ENCODE peak calls at places on chromosomes 1 and 21, in four cellular contexts. One of them, this sample, is unnamed.

GRCh38 chr1:103307751-103308150 is 199.4 kb upstream of the COL11A1 start:
- DNase-seq in endothelial cell: no peak
- DNase-seq in OCI-LY7: no peak
- DNase-seq in colonic mucosa: no peak
- DNase-seq in this sample: no peak

GRCh38 chr1:42806171-42806570 is 10.8 kb upstream of the ERMAP start:
- DNase-seq in colonic mucosa: no peak
- DNase-seq in endothelial cell: no peak
- DNase-seq in OCI-LY7: no peak
- DNase-seq in this sample: no peak

GRCh38 chr1:10207810-10208209 is 2.6 kb upstream of the KIF1B start:
- DNase-seq in OCI-LY7: no peak
- DNase-seq in colonic mucosa: no peak
- DNase-seq in endothelial cell: no peak
- DNase-seq in this sample: no peak

GRCh38 chr1:11157867-11158266 is 31.3 kb upstream of the ANGPTL7 start:
- DNase-seq in colonic mucosa: no peak
- DNase-seq in OCI-LY7: no peak
- DNase-seq in endothelial cell: no peak
- DNase-seq in this sample: no peak

GRCh38 chr1:82586473-82586872 is 785.7 kb downstream of the ADGRL2 start:
- DNase-seq in colonic mucosa: no peak
- DNase-seq in endothelial cell: no peak
- DNase-seq in OCI-LY7: no peak
- DNase-seq in this sample: peak

GRCh38 chr21:34154878-34155277 is 81.5 kb downstream of the MRPS6 start:
- DNase-seq in colonic mucosa: no peak
- DNase-seq in OCI-LY7: no peak
- DNase-seq in endothelial cell: no peak
- DNase-seq in this sample: no peak

GRCh38 chr1:15411593-15412487 is 2.2 kb downstream of the EFHD2 start:
- DNase-seq in OCI-LY7: peak
- DNase-seq in colonic mucosa: peak
- DNase-seq in endothelial cell: no peak
- DNase-seq in this sample: no peak

GRCh38 chr1:7229696-7230095 is 444.4 kb downstream of the CAMTA1 start:
- DNase-seq in colonic mucosa: peak
- DNase-seq in endothelial cell: no peak
- DNase-seq in OCI-LY7: no peak
- DNase-seq in this sample: no peak

GRCh38 chr1:208298593-208299233 is 54.5 kb upstream of the PLXNA2 start:
- DNase-seq in colonic mucosa: peak
- DNase-seq in endothelial cell: no peak
- DNase-seq in OCI-LY7: no peak
- DNase-seq in this sample: peak

GRCh38 chr1:212752934-212753497 is 38.6 kb downstream of the NSL1 start:
- DNase-seq in endothelial cell: no peak
- DNase-seq in colonic mucosa: no peak
- DNase-seq in OCI-LY7: no peak
- DNase-seq in this sample: no peak

GRCh38 chr1:147264158-147264768 is 21.8 kb downstream of the CHD1L start:
- DNase-seq in OCI-LY7: no peak
- DNase-seq in colonic mucosa: no peak
- DNase-seq in endothelial cell: no peak
- DNase-seq in this sample: no peak

GRCh38 chr1:17852383-17852782 is 97.2 kb downstream of the ACTL8 start:
- DNase-seq in OCI-LY7: no peak
- DNase-seq in colonic mucosa: no peak
- DNase-seq in endothelial cell: no peak
- DNase-seq in this sample: no peak

GRCh38 chr1:207034998-207035397 is 2.4 kb upstream of the C1orf116 start:
- DNase-seq in endothelial cell: no peak
- DNase-seq in colonic mucosa: no peak
- DNase-seq in OCI-LY7: no peak
- DNase-seq in this sample: no peak

GRCh38 chr1:66695121-66695520 is 57.1 kb upstream of the DYNLT5 start:
- DNase-seq in colonic mucosa: no peak
- DNase-seq in endothelial cell: no peak
- DNase-seq in OCI-LY7: no peak
- DNase-seq in this sample: no peak

GRCh38 chr1:59063501-59063900 is 233.4 kb upstream of the FGGY start:
- DNase-seq in OCI-LY7: no peak
- DNase-seq in colonic mucosa: no peak
- DNase-seq in endothelial cell: peak
- DNase-seq in this sample: no peak

GRCh38 chr1:112319371-112320034 is 76.5 kb upstream of the CTTNBP2NL start:
- DNase-seq in endothelial cell: no peak
- DNase-seq in colonic mucosa: no peak
- DNase-seq in OCI-LY7: no peak
- DNase-seq in this sample: no peak

GRCh38 chr1:41678141-41678878 is 193.8 kb upstream of the EDN2 start:
- DNase-seq in endothelial cell: no peak
- DNase-seq in colonic mucosa: no peak
- DNase-seq in OCI-LY7: no peak
- DNase-seq in this sample: peak

GRCh38 chr1:153697873-153698647 is 19.6 kb downstream of the NPR1 start:
- DNase-seq in colonic mucosa: peak
- DNase-seq in OCI-LY7: no peak
- DNase-seq in endothelial cell: peak
- DNase-seq in this sample: peak

GRCh38 chr1:168803696-168804510 is 74.9 kb upstream of the DPT start:
- DNase-seq in endothelial cell: peak
- DNase-seq in OCI-LY7: no peak
- DNase-seq in colonic mucosa: peak
- DNase-seq in this sample: no peak

GRCh38 chr1:48048064-48048463 is 50.9 kb upstream of the TRABD2B start:
- DNase-seq in colonic mucosa: no peak
- DNase-seq in endothelial cell: no peak
- DNase-seq in OCI-LY7: no peak
- DNase-seq in this sample: no peak

GRCh38 chr1:88736633-88737248 is 52.7 kb downstream of the PKN2 start:
- DNase-seq in OCI-LY7: peak
- DNase-seq in colonic mucosa: peak
- DNase-seq in endothelial cell: peak
- DNase-seq in this sample: no peak

GRCh38 chr1:169460193-169460833 is 25.4 kb downstream of the SLC19A2 start:
- DNase-seq in endothelial cell: peak
- DNase-seq in OCI-LY7: no peak
- DNase-seq in colonic mucosa: peak
- DNase-seq in this sample: no peak

GRCh38 chr1:206004821-206005220 is 1.6 kb upstream of the RAB7B start:
- DNase-seq in endothelial cell: no peak
- DNase-seq in OCI-LY7: no peak
- DNase-seq in colonic mucosa: peak
- DNase-seq in this sample: no peak

GRCh38 chr1:32447469-32448185 is 17.2 kb upstream of the ZBTB8B start:
- DNase-seq in OCI-LY7: no peak
- DNase-seq in endothelial cell: peak
- DNase-seq in colonic mucosa: no peak
- DNase-seq in this sample: no peak

GRCh38 chr1:199301472-199301871 is 662.6 kb downstream of the PTPRC start:
- DNase-seq in colonic mucosa: no peak
- DNase-seq in OCI-LY7: no peak
- DNase-seq in endothelial cell: no peak
- DNase-seq in this sample: no peak

GRCh38 chr1:89611721-89612120 is 21.2 kb upstream of the LRRC8C start:
- DNase-seq in colonic mucosa: no peak
- DNase-seq in endothelial cell: no peak
- DNase-seq in OCI-LY7: no peak
- DNase-seq in this sample: no peak

GRCh38 chr21:28516996-28517592 is 475.6 kb downstream of the LTN1 start:
- DNase-seq in colonic mucosa: peak
- DNase-seq in OCI-LY7: peak
- DNase-seq in endothelial cell: peak
- DNase-seq in this sample: peak

GRCh38 chr1:68977211-68977610 is 480.3 kb upstream of the DEPDC1 start:
- DNase-seq in OCI-LY7: no peak
- DNase-seq in colonic mucosa: no peak
- DNase-seq in endothelial cell: no peak
- DNase-seq in this sample: no peak

GRCh38 chr1:155136728-155137127 is 1.1 kb downstream of the SLC50A1 start:
- DNase-seq in colonic mucosa: peak
- DNase-seq in endothelial cell: no peak
- DNase-seq in OCI-LY7: peak
- DNase-seq in this sample: peak

GRCh38 chr21:45551316-45551715 is 9.1 kb upstream of the SLC19A1 start:
- DNase-seq in colonic mucosa: no peak
- DNase-seq in OCI-LY7: no peak
- DNase-seq in endothelial cell: no peak
- DNase-seq in this sample: no peak

GRCh38 chr1:79929356-79929755 is 922.8 kb upstream of the ADGRL4 start:
- DNase-seq in colonic mucosa: no peak
- DNase-seq in OCI-LY7: no peak
- DNase-seq in endothelial cell: no peak
- DNase-seq in this sample: no peak

GRCh38 chr1:41493117-41493536 is 8.6 kb upstream of the EDN2 start:
- DNase-seq in colonic mucosa: no peak
- DNase-seq in OCI-LY7: no peak
- DNase-seq in endothelial cell: no peak
- DNase-seq in this sample: no peak

GRCh38 chr21:44455524-44456206 is 355 bp downstream of the LRRC3 start:
- DNase-seq in endothelial cell: peak
- DNase-seq in OCI-LY7: no peak
- DNase-seq in colonic mucosa: peak
- DNase-seq in this sample: peak

GRCh38 chr1:18635833-18636671 is 5.4 kb downstream of the PAX7 start:
- DNase-seq in colonic mucosa: no peak
- DNase-seq in endothelial cell: peak
- DNase-seq in OCI-LY7: no peak
- DNase-seq in this sample: no peak

GRCh38 chr1:24782689-24783088 is 37.4 kb downstream of the CLIC4 start:
- DNase-seq in colonic mucosa: no peak
- DNase-seq in OCI-LY7: no peak
- DNase-seq in endothelial cell: no peak
- DNase-seq in this sample: no peak

GRCh38 chr1:24776821-24777220 is 31.6 kb downstream of the CLIC4 start:
- DNase-seq in colonic mucosa: no peak
- DNase-seq in OCI-LY7: peak
- DNase-seq in endothelial cell: no peak
- DNase-seq in this sample: no peak

GRCh38 chr1:24783713-24784112 is 38.5 kb downstream of the CLIC4 start:
- DNase-seq in OCI-LY7: no peak
- DNase-seq in colonic mucosa: no peak
- DNase-seq in endothelial cell: no peak
- DNase-seq in this sample: no peak

GRCh38 chr1:24778141-24778540 is 32.9 kb downstream of the CLIC4 start:
- DNase-seq in endothelial cell: no peak
- DNase-seq in colonic mucosa: no peak
- DNase-seq in OCI-LY7: no peak
- DNase-seq in this sample: no peak

GRCh38 chr1:24779689-24780464 is 34.6 kb downstream of the CLIC4 start:
- DNase-seq in OCI-LY7: no peak
- DNase-seq in endothelial cell: no peak
- DNase-seq in colonic mucosa: no peak
- DNase-seq in this sample: no peak
- TF ChIP-seq CTCF in OCI-LY7: peak
- TF ChIP-seq CTCF in endothelial cell: no peak
- TF ChIP-seq CTCF in colonic mucosa: no peak
- TF ChIP-seq CTCF in this sample: no peak

GRCh38 chr1:156930483-156930882 is 10.1 kb downstream of the LRRC71 start:
- DNase-seq in colonic mucosa: no peak
- DNase-seq in endothelial cell: no peak
- DNase-seq in OCI-LY7: no peak
- DNase-seq in this sample: no peak

GRCh38 chr1:156927215-156928042 is 7.0 kb downstream of the LRRC71 start:
- DNase-seq in colonic mucosa: peak
- DNase-seq in endothelial cell: peak
- DNase-seq in OCI-LY7: no peak
- DNase-seq in this sample: peak

GRCh38 chr1:156929596-156930238 is 9.3 kb downstream of the LRRC71 start:
- DNase-seq in endothelial cell: no peak
- DNase-seq in colonic mucosa: no peak
- DNase-seq in OCI-LY7: no peak
- DNase-seq in this sample: no peak

GRCh38 chr1:156926175-156926574 is 5.7 kb downstream of the LRRC71 start:
- DNase-seq in OCI-LY7: no peak
- DNase-seq in endothelial cell: no peak
- DNase-seq in colonic mucosa: peak
- DNase-seq in this sample: peak

GRCh38 chr1:156928043-156928602 is 7.7 kb downstream of the LRRC71 start:
- DNase-seq in OCI-LY7: no peak
- DNase-seq in colonic mucosa: no peak
- DNase-seq in endothelial cell: no peak
- DNase-seq in this sample: no peak
- TF ChIP-seq CTCF in OCI-LY7: no peak
- TF ChIP-seq CTCF in colonic mucosa: peak
- TF ChIP-seq CTCF in endothelial cell: peak
- TF ChIP-seq CTCF in this sample: no peak

GRCh38 chr1:85494957-85495266 is 30.0 kb upstream of the DDAH1 start:
- DNase-seq in colonic mucosa: no peak
- DNase-seq in endothelial cell: peak
- DNase-seq in OCI-LY7: no peak
- DNase-seq in this sample: peak
- TF ChIP-seq CTCF in colonic mucosa: no peak
- TF ChIP-seq CTCF in endothelial cell: no peak
- TF ChIP-seq CTCF in OCI-LY7: no peak
- TF ChIP-seq CTCF in this sample: peak

DNA sequence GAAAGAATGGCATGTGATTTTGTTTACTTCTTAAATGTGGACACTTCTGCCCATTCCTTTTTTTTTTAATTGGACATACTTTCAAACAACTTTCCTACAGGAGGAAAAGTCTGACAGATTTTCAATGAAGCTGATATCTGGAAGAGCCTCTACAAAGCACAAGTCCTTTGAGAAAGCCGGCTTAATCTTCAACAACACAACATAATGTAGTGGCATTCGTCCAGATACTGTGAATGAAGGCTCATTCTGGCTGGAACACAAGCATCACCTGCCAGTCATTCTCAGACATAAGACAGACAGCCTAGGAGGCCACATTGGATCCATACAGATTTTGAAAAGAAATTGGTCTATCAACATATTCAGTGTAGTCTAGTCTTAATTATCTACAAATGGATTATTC is 4.9 kb downstream of the OTUD7B start:
- DNase-seq in colonic mucosa: no peak
- DNase-seq in endothelial cell: no peak
- DNase-seq in OCI-LY7: no peak
- DNase-seq in this sample: no peak
- TF ChIP-seq CTCF in colonic mucosa: no peak
- TF ChIP-seq CTCF in endothelial cell: no peak
- TF ChIP-seq CTCF in OCI-LY7: no peak
- TF ChIP-seq CTCF in this sample: no peak

GRCh38 chr1:203628185-203628996 is 1.8 kb downstream of the ATP2B4 start:
- DNase-seq in OCI-LY7: no peak
- DNase-seq in colonic mucosa: peak
- DNase-seq in endothelial cell: peak
- DNase-seq in this sample: no peak
- TF ChIP-seq CTCF in OCI-LY7: peak
- TF ChIP-seq CTCF in colonic mucosa: no peak
- TF ChIP-seq CTCF in endothelial cell: no peak
- TF ChIP-seq CTCF in this sample: no peak